ENCODE peak calls at places on chromosomes 13 and 19, in five cellular contexts. B, N, M, K and V are unnamed samples.

GRCh38 chr13:100039740-100040139 is 49.2 kb upstream of the PCCA start:
- DNase-seq in B (peak; percentile 2), N (no peak), M (no peak), K (no peak), V (peak; percentile 15)

GRCh38 chr13:113209880-113210421 is 538 bp downstream of the CUL4A start:
- DNase-seq in B (peak; percentile 37), N (peak; percentile 63), M (peak; percentile 62), K (peak; percentile 82), V (peak; percentile 80)

GRCh38 chr13:87779451-87779850 is 108.3 kb downstream of the SLITRK5 start:
- DNase-seq in B (peak; percentile 17), N (no peak), M (no peak), K (no peak), V (no peak)

GRCh38 chr19:50932018-50932689 is 20.7 kb downstream of the KLK5 start:
- DNase-seq in B (no peak), N (no peak), M (no peak), K (no peak), V (peak; percentile 70)

GRCh38 chr19:36113895-36114762 is 546 bp downstream of the POLR2I start:
- DNase-seq in B (peak; percentile 23), N (no peak), M (peak; percentile 35), K (no peak), V (peak; percentile 51)

GRCh38 chr13:59458908-59459579 is 704.7 kb downstream of the DIAPH3 start:
- DNase-seq in B (peak; percentile 86), N (peak; percentile 36), M (peak; percentile 86), K (no peak), V (peak; percentile 26)

GRCh38 chr13:113926951-113927660 is 46.8 kb downstream of the C13orf46 start:
- DNase-seq in B (no peak), N (peak; percentile 64), M (no peak), K (no peak), V (no peak)

GRCh38 chr19:11142528-11143171 is 12.9 kb downstream of the SPC24 start:
- DNase-seq in B (peak; percentile 83), N (peak; percentile 97), M (peak; percentile 96), K (no peak), V (peak; percentile 83)

GRCh38 chr19:13215572-13216380 is 65.6 kb downstream of the IER2 start:
- DNase-seq in B (peak; percentile 13), N (no peak), M (peak; percentile 45), K (peak; percentile 49), V (no peak)

GRCh38 chr13:27541386-27541785 is 78.9 kb downstream of the LNX2 start:
- DNase-seq in B (no peak), N (no peak), M (no peak), K (no peak), V (no peak)

GRCh38 chr19:42528354-42529247 is at the start of gene CEACAM1:
- DNase-seq in B (no peak), N (peak; percentile 43), M (peak; percentile 16), K (no peak), V (peak; percentile 79)

GRCh38 chr13:100659578-100659977 is 15.0 kb downstream of the TMTC4 start:
- DNase-seq in B (no peak), N (no peak), M (no peak), K (no peak), V (no peak)

GRCh38 chr19:37594982-37595382 is 306 bp downstream of the ZNF540 start:
- DNase-seq in B (peak; percentile 74), N (peak; percentile 79), M (no peak), K (no peak), V (peak; percentile 78)

GRCh38 chr13:62643007-62643483 is 1227.4 kb upstream of the PCDH20 start:
- DNase-seq in B (peak; percentile 31), N (no peak), M (peak; percentile 52), K (no peak), V (peak; percentile 48)

GRCh38 chr13:28494537-28494860 is 429 bp downstream of the FLT1 start:
- DNase-seq in B (no peak), N (peak; percentile 37), M (peak; percentile 24), K (no peak), V (no peak)

GRCh38 chr19:19262190-19263057 is 10.7 kb downstream of the TM6SF2 start:
- DNase-seq in B (no peak), N (no peak), M (no peak), K (no peak), V (no peak)

GRCh38 chr19:22901431-22902130 is 69.5 kb downstream of the ZNF723 start:
- DNase-seq in B (no peak), N (no peak), M (no peak), K (no peak), V (no peak)

GRCh38 chr13:51552027-51552426 is 32.2 kb upstream of the WDFY2 start:
- DNase-seq in B (no peak), N (no peak), M (no peak), K (no peak), V (no peak)

GRCh38 chr19:50725218-50725931 is 2.2 kb downstream of the CLEC11A start:
- DNase-seq in B (no peak), N (no peak), M (no peak), K (no peak), V (no peak)

GRCh38 chr19:10467104-10467706 is 36.0 kb downstream of the KEAP1 start:
- DNase-seq in B (no peak), N (no peak), M (no peak), K (no peak), V (no peak)

GRCh38 chr19:2950286-2951124 is 5.7 kb upstream of the ZNF77 start:
- DNase-seq in B (peak; percentile 95), N (peak; percentile 100), M (peak; percentile 100), K (peak; percentile 97), V (peak; percentile 100)

GRCh38 chr19:2949939-2950285 is 5.1 kb upstream of the ZNF77 start:
- DNase-seq in B (peak; percentile 48), N (peak; percentile 67), M (no peak), K (no peak), V (peak; percentile 10)

GRCh38 chr19:2957160-2957559 is 12.4 kb upstream of the ZNF77 start:
- DNase-seq in B (no peak), N (no peak), M (no peak), K (no peak), V (no peak)

DNA sequence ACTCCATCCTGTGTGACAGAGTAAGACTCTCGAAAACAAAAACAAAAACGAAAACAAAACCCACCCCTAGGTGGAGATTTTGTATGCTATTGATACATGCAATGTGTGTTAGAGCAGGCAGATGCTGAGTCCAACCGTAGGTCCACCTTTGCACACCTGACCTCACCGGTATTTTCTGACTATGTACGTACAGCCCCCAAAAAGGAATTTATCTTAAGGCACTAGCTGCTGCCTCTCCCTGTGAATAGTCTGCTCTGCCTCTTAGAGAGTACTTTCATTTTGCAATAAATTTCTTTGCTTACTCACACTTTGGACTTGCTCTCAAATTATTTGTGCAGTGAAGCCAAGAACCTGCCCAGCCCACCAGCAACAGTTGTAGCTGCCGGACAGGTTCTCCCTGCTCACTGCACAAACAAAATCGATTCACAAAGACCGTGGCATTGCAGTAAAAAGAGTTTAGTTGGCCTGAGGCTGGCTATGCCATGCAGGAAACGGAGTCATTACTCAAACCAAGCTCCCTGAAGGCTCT is 8.2 kb upstream of the ZNF77 start:
- DNase-seq in B (no peak), N (no peak), M (no peak), K (peak; percentile 31), V (peak; percentile 98)
- H3K4me3 ChIP-seq in B (no peak overlapping the region), N (no peak overlapping the region), M (no peak overlapping the region), K (peak overlapping the region; percentile 9), V (peak overlapping the region; percentile 46)

DNA sequence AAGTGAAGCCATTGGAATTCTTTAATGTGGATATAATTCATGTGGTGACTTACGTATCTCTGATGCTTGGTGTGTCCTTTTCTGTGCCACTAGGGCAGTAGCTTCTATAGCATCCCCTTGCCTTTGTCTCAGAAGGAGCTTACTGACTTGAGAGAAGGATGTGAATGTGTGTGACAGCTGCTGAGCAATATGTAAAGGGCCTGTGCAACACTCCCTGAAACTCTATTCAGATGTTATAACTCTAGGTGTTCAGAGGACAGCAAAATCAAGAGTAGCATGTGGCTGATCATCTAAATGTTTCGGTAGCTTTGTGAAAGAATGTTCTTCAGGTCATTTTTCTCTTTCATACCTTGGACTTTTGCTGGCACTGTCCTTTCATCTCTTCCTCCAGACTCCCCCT is 189.5 kb downstream of the LMO7 start:
- DNase-seq in B (no peak), N (no peak), M (no peak), K (no peak), V (no peak)
- H3K4me3 ChIP-seq in B (no peak overlapping the region), N (no peak overlapping the region), M (no peak overlapping the region), K (no peak overlapping the region), V (no peak overlapping the region)

GRCh38 chr13:33205224-33205623 is 80.3 kb downstream of the STARD13 start:
- DNase-seq in B (no peak), N (no peak), M (peak; percentile 55), K (no peak), V (no peak)

GRCh38 chr13:33206425-33206824 is 79.1 kb downstream of the STARD13 start:
- DNase-seq in B (peak; percentile 72), N (no peak), M (peak; percentile 67), K (no peak), V (peak; percentile 53)

GRCh38 chr13:33205804-33206221 is 79.7 kb downstream of the STARD13 start:
- DNase-seq in B (no peak), N (no peak), M (peak; percentile 64), K (no peak), V (no peak)

GRCh38 chr13:33202644-33203169 is 82.8 kb downstream of the STARD13 start:
- DNase-seq in B (no peak), N (no peak), M (no peak), K (no peak), V (no peak)

DNA sequence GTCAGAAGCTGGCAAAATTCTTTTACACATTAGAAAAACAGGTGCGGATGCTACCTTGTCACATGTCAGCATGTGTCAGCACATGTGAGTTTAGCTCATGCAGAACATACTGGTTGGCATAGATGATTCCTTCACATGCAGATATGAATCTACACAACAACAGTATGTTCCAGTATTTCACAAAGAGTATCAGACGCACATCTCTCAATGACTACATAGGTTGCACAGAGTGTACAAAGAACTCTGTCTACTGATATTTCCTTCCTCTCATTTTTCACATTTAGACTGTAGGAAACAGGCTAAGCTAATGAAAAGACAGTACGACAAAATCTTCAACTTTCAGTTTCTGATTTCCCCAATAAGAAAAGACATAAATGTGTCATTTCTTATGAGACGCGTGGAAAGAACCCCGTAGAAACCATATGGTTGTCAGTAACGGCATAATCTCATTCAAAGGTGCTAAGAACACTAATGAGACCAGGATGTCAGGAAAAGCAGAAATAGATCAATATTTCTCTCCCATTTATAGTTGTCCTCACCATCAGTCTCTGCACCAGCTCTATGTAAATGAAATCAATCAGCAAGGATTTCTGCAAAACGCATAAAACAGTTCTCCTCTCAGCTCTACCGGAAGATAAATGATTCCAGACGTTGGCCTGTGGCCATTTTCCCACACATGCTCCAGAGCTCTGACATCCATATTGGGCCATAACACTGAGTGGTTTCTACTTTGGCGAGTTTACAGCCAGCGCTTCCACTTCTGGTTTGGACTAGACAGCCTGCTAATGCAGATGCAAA is 81.2 kb downstream of the STARD13 start:
- DNase-seq in B (peak; percentile 87), N (peak; percentile 83), M (peak; percentile 94), K (peak; percentile 41), V (no peak)
- H3K4me3 ChIP-seq in B (peak overlapping the region; percentile 44), N (peak overlapping the region; percentile 45), M (peak overlapping the region; percentile 4), K (peak overlapping the region; percentile 56), V (no peak overlapping the region)

GRCh38 chr13:105342421-105342820 is 1193.0 kb downstream of the EFNB2 start:
- DNase-seq in B (peak; percentile 34), N (no peak), M (no peak), K (no peak), V (no peak)

GRCh38 chr13:105343134-105343806 is 1192.2 kb downstream of the EFNB2 start:
- DNase-seq in B (peak; percentile 70), N (no peak), M (no peak), K (no peak), V (no peak)

GRCh38 chr13:105340061-105340606 is 1195.3 kb downstream of the EFNB2 start:
- DNase-seq in B (peak; percentile 41), N (no peak), M (no peak), K (no peak), V (no peak)

GRCh38 chr13:105341758-105342157 is 1193.7 kb downstream of the EFNB2 start:
- DNase-seq in B (no peak), N (no peak), M (no peak), K (no peak), V (no peak)

GRCh38 chr13:105341256-105341655 is 1194.2 kb downstream of the EFNB2 start:
- DNase-seq in B (no peak), N (no peak), M (no peak), K (no peak), V (no peak)
- H3K4me3 ChIP-seq in B (no peak overlapping the region), N (no peak overlapping the region), M (no peak overlapping the region), K (no peak overlapping the region), V (no peak overlapping the region)